ENCODE peak calls at places on chromosomes 12 and 14, in eight cellular contexts. D is psoas muscle; T is foreskin fibroblast; N is astrocyte of the cerebellum; A is ascending aorta; Z is CD4-positive, alpha-beta T cell; L is CD8-positive, alpha-beta T cell; I is Calu3. V is an unnamed sample.
A peak's percentile ranks its signal among the peaks of the same experiment; 100 is the strongest.

GRCh38 chr14:93132472-93133065 is 16.8 kb upstream of the ITPK1 start:
- DNase-seq in Z (no peak), N (no peak), A (no peak), T (peak; percentile 74), L (peak; percentile 44), D (no peak), I (peak; percentile 41), V (no peak)

GRCh38 chr12:21843795-21844194 is 69.3 kb upstream of the KCNJ8 start:
- DNase-seq in Z (no peak), L (no peak), A (no peak), D (no peak), N (no peak), T (no peak), I (no peak), V (no peak)

GRCh38 chr12:113762155-113762848 is 203.8 kb downstream of the RBM19 start:
- DNase-seq in L (no peak), T (no peak), I (no peak), N (no peak), Z (no peak), D (no peak), A (no peak), V (no peak)

GRCh38 chr12:5453471-5453870 is 21.6 kb downstream of the NTF3 start:
- DNase-seq in T (no peak), I (no peak), L (no peak), N (no peak), Z (no peak), D (no peak), A (no peak), V (no peak)

GRCh38 chr14:53956427-53957201 is at the start of gene BMP4:
- DNase-seq in N (peak; percentile 36), L (no peak), Z (no peak), D (peak; percentile 91), I (peak; percentile 90), T (peak; percentile 87), A (no peak), V (no peak)

GRCh38 chr12:50914872-50915484 is 37.4 kb upstream of the HIGD1C start:
- DNase-seq in D (no peak), I (no peak), N (no peak), T (no peak), L (no peak), Z (no peak), A (no peak), V (no peak)

GRCh38 chr14:55752580-55753365 is 172.8 kb downstream of the KTN1 start:
- DNase-seq in A (no peak), N (peak; percentile 62), I (peak; percentile 78), D (no peak), Z (no peak), L (no peak), T (peak; percentile 84), V (no peak)

GRCh38 chr12:51947597-51947996 is 3.9 kb upstream of the ACVR1B start:
- DNase-seq in A (no peak), N (no peak), D (no peak), L (no peak), T (no peak), Z (no peak), I (no peak), V (no peak)

GRCh38 chr12:19388131-19388549 is 51.2 kb upstream of the AEBP2 start:
- DNase-seq in N (no peak), I (no peak), D (no peak), Z (no peak), T (peak; percentile 54), L (no peak), A (no peak), V (no peak)

GRCh38 chr14:93713726-93714405 is 74.4 kb downstream of the PRIMA1 start:
- DNase-seq in A (no peak), N (no peak), T (no peak), D (no peak), L (no peak), Z (no peak), I (no peak), V (no peak)

GRCh38 chr12:68403711-68404110 is 71.5 kb upstream of the MDM1 start:
- DNase-seq in Z (no peak), A (no peak), L (no peak), N (no peak), I (no peak), T (no peak), D (no peak), V (no peak)

GRCh38 chr12:93894391-93895095 is 217.4 kb downstream of the CRADD start:
- DNase-seq in A (peak; percentile 57), L (no peak), N (peak; percentile 70), D (peak; percentile 94), T (peak; percentile 66), I (no peak), Z (no peak), V (no peak)

GRCh38 chr12:94815958-94816357 is 165.6 kb upstream of the TMCC3 start:
- DNase-seq in Z (no peak), L (no peak), I (no peak), N (no peak), A (no peak), D (no peak), T (no peak), V (no peak)

GRCh38 chr12:51323966-51324895 is at the start of gene BIN2:
- DNase-seq in D (peak; percentile 75), L (peak; percentile 78), A (peak; percentile 19), N (no peak), I (no peak), Z (peak; percentile 69), T (no peak), V (peak; percentile 78)

GRCh38 chr12:1132309-1132708 is 141.3 kb downstream of the ERC1 start:
- DNase-seq in D (no peak), N (no peak), L (no peak), I (no peak), Z (no peak), T (no peak), A (no peak), V (no peak)

GRCh38 chr12:114916124-114916523 is 232.1 kb upstream of the TBX3 start:
- DNase-seq in N (no peak), A (no peak), Z (no peak), L (no peak), I (no peak), D (no peak), T (peak; percentile 99), V (no peak)

GRCh38 chr12:94638521-94638920 is 11.8 kb downstream of the TMCC3 start:
- DNase-seq in L (no peak), A (no peak), D (no peak), T (no peak), N (no peak), I (no peak), Z (no peak), V (no peak)

GRCh38 chr14:104075530-104076151 is 9.9 kb upstream of the ASPG start:
- DNase-seq in I (no peak), D (no peak), T (peak; percentile 37), L (no peak), N (no peak), Z (no peak), A (no peak), V (no peak)
- TF ChIP-seq CTCF in I (no peak), D (no peak), T (no peak), L (no peak), N (peak; percentile 42), Z (peak; percentile 14), A (no peak), V (no peak)

DNA sequence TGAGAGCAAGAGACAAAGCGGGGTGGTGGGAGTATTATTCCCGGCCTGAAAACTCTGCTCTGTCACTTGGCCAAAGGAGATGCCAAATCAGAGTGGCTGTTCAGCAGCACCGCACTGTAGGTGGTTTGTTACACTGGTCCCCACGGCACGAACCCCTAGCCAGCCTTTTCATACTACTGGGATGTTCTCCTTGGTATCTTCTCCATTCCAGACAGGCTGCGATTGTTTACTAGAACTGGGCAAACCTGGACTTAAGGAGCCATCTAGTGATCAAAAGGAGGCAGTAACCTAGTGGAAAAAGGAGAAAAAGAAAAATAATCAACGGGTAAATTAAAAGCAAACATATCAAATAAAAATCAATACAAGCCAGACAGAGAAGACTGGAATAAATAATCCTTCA is 58.9 kb upstream of the TMTC2 start:
- DNase-seq in I (peak; percentile 6), N (peak; percentile 13), D (no peak), A (no peak), T (peak; percentile 51), Z (no peak), L (no peak), V (no peak)
- TF ChIP-seq CTCF in I (peak; percentile 64), N (peak; percentile 61), D (peak; percentile 7), A (no peak), T (peak; percentile 37), Z (no peak), L (no peak), V (no peak)

GRCh38 chr12:119139448-119139847 is 39.3 kb upstream of the HSPB8 start:
- DNase-seq in L (no peak), I (no peak), D (no peak), A (no peak), Z (no peak), T (no peak), N (no peak), V (no peak)

GRCh38 chr12:119148049-119148448 is 30.7 kb upstream of the HSPB8 start:
- DNase-seq in N (no peak), Z (no peak), D (no peak), T (no peak), I (no peak), L (no peak), A (no peak), V (no peak)

GRCh38 chr12:119149270-119149669 is 29.5 kb upstream of the HSPB8 start:
- DNase-seq in A (no peak), D (no peak), I (no peak), T (no peak), Z (no peak), N (no peak), L (no peak), V (no peak)

DNA sequence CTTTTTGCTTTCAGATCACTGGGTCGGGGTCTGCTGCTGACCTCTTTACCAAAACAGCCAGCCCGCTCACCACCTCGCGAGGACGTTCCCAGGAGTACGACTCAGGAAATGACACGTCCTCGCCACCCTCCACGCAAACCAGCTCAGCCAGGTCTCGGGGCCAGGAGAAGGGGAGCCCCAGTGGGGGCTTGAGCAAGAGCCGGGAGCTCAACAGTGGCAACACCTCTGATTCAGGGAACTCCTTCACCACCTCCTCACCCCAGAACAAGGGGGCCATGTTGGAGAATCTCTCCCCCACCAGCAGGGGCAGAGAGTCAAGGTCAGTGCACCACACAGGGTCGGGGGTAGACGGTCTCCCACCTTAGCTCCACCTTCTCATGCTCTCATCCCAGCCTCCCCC is 33.4 kb upstream of the HSPB8 start:
- DNase-seq in Z (no peak), L (no peak), I (no peak), A (no peak), D (no peak), N (no peak), T (no peak), V (no peak)
- TF ChIP-seq CTCF in Z (no peak), L (no peak), I (no peak), A (no peak), D (no peak), N (no peak), T (no peak), V (no peak)

GRCh38 chr12:69783365-69783764 is 41.7 kb upstream of the MYRFL start:
- DNase-seq in I (no peak), N (no peak), Z (no peak), T (no peak), L (no peak), A (no peak), D (no peak), V (no peak)

DNA sequence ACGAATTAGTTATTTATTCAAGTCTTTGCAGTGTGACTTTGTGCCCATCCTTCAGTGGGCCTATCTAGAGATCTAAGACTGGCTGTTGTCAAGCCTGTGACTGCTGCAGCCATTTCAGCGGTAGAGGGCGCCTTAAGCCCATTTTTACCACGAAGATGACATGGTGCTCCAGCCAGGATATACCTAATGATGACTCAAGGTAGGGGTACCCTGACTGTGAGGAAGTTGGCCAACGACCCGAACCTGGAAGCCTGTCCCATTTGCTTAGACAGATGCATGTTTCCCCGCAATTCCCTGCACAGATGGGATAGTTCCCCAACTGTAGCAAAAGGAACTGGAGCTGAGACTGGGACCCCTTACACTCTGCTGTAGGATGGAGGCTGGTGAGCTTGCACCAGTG is 41.3 kb downstream of the RAB3IP start:
- DNase-seq in N (peak; percentile 2), A (no peak), I (peak; percentile 74), D (no peak), T (peak; percentile 24), Z (no peak), L (no peak), V (no peak)
- TF ChIP-seq CTCF in N (peak; percentile 58), A (no peak), I (peak; percentile 74), D (no peak), T (peak; percentile 36), Z (no peak), L (no peak), V (no peak)

V was measured in natural killer cell.